ENCODE peak calls at places on chromosomes 12 and 14, in four cellular contexts. B is GM10248, J is GM12865, D is cardiac muscle cell. S is an unnamed sample.

GRCh38 chr12:49954863-49955830 is 4.6 kb downstream of the AQP2 start:
- DNase-seq in D (no peak), J (no peak), B (no peak), S (no peak)

GRCh38 chr14:71592361-71592760 is 339.9 kb upstream of the RGS6 start:
- DNase-seq in D (peak; percentile 52), J (no peak), B (no peak), S (no peak)

GRCh38 chr12:2963154-2963759 is 4.1 kb downstream of the TEAD4 start:
- DNase-seq in D (no peak), B (no peak), J (no peak), S (no peak)

GRCh38 chr14:104322531-104323466 is 184.4 kb downstream of the KIF26A start:
- DNase-seq in B (no peak), D (no peak), J (no peak), S (no peak)

GRCh38 chr14:87153391-87153790 is 839.6 kb downstream of the GALC start:
- DNase-seq in D (no peak), B (no peak), J (no peak), S (no peak)

GRCh38 chr12:116604883-116605641 is 45.9 kb downstream of the MAP1LC3B2 start:
- DNase-seq in B (no peak), D (no peak), J (no peak), S (no peak)

GRCh38 chr12:53004178-53004577 is 2.1 kb upstream of the EIF4B start:
- DNase-seq in J (no peak), D (no peak), B (no peak), S (no peak)

GRCh38 chr14:64910847-64911495 is 3.3 kb upstream of the CHURC1 start:
- DNase-seq in B (no peak), J (peak; percentile 12), D (peak; percentile 39), S (no peak)

GRCh38 chr12:2507811-2508210 is 287.0 kb upstream of the FKBP4 start:
- DNase-seq in B (no peak), J (no peak), D (no peak), S (no peak)

GRCh38 chr12:56153291-56154065 is 1.1 kb downstream of the MYL6B start:
- DNase-seq in B (no peak), D (no peak), J (no peak), S (no peak)

GRCh38 chr14:70955543-70956480 is 48.6 kb downstream of the PCNX1 start:
- DNase-seq in D (peak; percentile 45), J (peak; percentile 63), B (peak; percentile 13), S (no peak)

GRCh38 chr12:47894068-47894467 is 10.7 kb downstream of the VDR start:
- DNase-seq in J (peak; percentile 47), D (no peak), B (no peak), S (no peak)

GRCh38 chr12:9798008-9798619 is 29.2 kb upstream of the KLRF1 start:
- DNase-seq in B (peak; percentile 41), D (peak; percentile 76), J (peak; percentile 92), S (peak; percentile 32)

GRCh38 chr12:90253674-90254181 is 545.1 kb upstream of the ATP2B1 start:
- DNase-seq in J (peak; percentile 92), B (peak; percentile 50), D (peak; percentile 2), S (peak; percentile 37)

GRCh38 chr12:101793401-101793800 is 37.4 kb downstream of the GNPTAB start:
- DNase-seq in B (peak; percentile 22), D (no peak), J (peak; percentile 42), S (peak; percentile 33)

GRCh38 chr14:39956372-39956771 is 524.1 kb upstream of the FBXO33 start:
- DNase-seq in B (no peak), D (no peak), J (peak; percentile 37), S (no peak)
- TF ChIP-seq CTCF in B (no peak), D (no peak), J (peak; percentile 1), S (peak; percentile 16)

GRCh38 chr12:22018860-22019259 is 27.2 kb upstream of the CMAS start:
- DNase-seq in J (no peak), D (no peak), B (peak; percentile 10), S (no peak)
- TF ChIP-seq CTCF in J (peak; percentile 7), D (peak; percentile 38), B (peak; percentile 39), S (no peak)

DNA sequence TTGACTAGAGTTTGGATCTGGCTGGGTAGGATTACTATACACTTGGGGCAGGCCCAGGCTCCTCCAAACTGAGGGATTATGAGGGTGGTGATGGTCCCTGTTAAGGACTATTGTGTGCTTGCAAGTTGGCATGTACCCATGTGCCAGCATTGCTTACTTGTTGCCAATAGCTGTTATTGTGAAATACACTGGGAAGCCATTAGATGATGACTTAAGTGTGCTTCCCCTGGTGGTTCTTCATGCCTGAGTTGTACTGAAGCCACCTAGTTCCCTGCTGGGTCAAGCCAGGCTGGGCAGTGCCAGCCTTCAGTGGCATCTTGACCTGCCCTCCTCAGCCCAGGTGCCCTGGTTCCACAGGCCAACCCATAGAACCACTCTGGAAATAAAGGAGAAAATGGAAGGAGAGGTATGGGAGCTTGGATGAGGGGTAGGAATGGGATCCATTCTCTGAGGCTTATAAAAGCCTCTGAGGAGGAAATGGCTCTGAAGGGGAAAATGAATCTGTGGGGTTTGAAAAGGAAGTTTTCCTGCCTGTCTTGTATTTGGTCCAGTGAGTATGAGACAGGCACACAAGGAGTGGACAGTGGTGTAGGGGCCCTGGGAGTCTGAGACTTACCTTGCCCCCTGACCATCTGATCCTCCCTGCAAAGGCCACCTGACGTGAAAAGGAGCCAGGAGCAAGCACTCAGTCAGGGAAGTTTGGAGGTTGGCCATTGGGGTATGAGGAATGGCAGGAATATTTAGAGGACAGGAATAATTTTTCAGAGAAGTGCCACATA is 724 bp downstream of the LTB4R start:
- DNase-seq in D (no peak), J (no peak), B (no peak), S (no peak)
- TF ChIP-seq CTCF in D (no peak), J (no peak), B (no peak), S (no peak)

GRCh38 chr12:95605087-95605486 is 53.8 kb upstream of the USP44 start:
- DNase-seq in J (no peak), B (no peak), D (no peak), S (no peak)

GRCh38 chr12:95600567-95600966 is 49.3 kb upstream of the USP44 start:
- DNase-seq in D (no peak), J (no peak), B (no peak), S (no peak)

GRCh38 chr12:95599880-95600279 is 48.6 kb upstream of the USP44 start:
- DNase-seq in B (no peak), D (no peak), J (no peak), S (no peak)

GRCh38 chr12:95601626-95602025 is 50.4 kb upstream of the USP44 start:
- DNase-seq in B (no peak), D (no peak), J (no peak), S (no peak)

DNA sequence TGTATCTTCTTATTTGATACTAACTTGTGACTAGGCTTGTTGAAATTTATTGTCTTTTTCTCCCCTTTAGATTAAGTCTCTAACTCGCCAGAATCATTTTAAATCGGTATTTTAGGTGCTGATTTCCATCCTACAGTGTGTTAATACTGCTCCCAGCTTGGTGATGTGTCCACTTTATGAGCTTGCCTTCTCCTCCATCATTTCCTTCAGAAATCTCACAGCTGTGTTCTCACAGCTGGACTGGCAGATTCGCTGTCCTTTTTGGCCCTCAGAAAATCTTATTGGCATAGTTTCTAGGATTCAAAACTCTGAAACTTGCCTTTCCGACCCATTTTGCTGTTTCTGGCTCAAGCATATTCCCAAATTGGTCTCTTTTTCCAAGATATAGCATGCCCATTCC is 49.8 kb upstream of the USP44 start:
- DNase-seq in J (no peak), B (no peak), D (no peak), S (no peak)
- TF ChIP-seq CTCF in J (no peak), B (no peak), D (no peak), S (no peak)

DNA sequence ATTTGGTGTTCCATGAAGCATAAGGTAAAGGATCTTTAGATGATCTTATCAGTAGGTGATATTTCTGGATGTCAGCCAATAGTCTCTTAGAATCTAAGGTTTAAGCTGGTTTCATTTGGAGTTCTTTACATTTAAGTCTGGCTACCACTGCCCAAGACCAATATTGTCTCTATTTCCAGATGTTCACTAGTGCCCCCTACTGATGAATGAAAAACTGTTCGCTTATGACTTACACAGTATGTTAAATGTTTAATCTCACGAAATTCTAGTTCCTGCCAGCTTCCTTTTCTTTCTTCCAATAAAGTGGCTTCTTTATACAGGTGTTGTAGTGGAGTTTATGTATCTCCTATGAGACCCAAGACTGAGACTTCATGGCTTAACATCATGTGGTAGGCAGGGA is 31.8 kb upstream of the MIS18BP1 start:
- DNase-seq in B (no peak), D (no peak), J (no peak), S (no peak)
- TF ChIP-seq CTCF in B (no peak), D (peak; percentile 17), J (peak; percentile 7), S (no peak)

DNA sequence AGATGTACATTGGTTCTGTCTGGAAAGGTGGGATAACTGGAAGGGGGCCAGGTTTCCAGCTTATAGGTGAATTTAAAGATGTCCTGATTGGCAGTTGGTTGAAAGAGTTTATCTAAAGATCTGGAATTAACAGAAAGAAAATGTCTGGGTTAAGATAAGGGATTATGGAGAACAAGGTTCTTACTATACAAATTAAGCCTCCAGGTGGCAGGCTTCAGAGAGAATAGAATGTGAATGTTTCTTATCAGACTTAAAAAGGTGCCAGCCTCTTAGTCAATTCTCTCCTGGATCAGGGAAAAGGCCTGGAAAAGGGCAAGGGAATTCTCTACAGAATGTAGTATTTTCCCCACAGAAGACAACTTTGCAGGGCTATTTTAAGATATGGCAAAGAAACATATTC is 53.1 kb downstream of the CNTN1 start:
- DNase-seq in J (no peak), B (no peak), D (no peak), S (no peak)
- TF ChIP-seq CTCF in J (no peak), B (no peak), D (no peak), S (no peak)

DNA sequence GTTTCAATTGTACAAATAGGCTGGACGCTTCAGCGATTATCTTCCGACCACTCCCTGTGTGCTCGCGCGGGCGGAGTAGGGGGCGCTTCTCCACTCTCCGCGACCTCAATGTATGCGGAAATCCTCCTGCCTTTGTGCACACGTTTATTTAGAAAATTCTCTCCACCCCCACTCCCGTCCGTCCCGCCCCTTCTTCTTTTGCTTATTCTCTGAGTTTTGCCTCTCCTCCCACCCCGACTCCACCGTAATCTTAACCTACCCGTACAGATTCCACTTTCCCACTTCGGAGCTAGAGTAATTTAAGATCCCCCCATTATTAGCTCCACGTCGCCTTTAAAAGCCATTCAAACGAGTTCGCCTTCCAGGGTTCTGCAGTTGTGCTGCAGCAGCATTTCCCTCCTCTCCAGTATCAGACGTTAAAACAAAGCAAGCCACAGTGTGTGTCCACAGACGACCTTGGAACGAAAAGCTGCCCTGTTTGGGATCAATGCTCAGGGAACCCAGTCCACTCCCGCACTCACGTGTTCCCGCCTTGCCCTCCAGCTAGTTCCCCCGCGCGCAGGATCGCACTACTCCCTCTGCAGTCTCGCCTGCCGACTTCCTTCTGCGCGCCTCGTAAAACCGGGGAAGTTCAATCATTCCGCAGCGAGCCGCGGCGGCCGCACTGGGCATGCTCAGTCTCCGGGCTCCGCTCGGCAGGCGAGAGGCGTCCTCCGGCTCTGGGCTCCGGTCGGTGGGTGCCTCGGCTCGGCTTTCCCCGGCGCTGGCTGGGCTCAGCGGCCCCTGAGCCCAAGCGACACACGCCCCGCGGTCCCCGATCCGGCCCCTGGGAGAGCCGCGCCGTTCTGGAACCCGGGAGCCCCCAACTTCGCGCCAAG is at the start of gene ANO6:
- DNase-seq in B (peak; percentile 82), J (peak; percentile 93), D (peak; percentile 92), S (peak; percentile 83)
- TF ChIP-seq CTCF in B (peak; percentile 39), J (peak; percentile 42), D (peak; percentile 38), S (peak; percentile 53)

S was measured in GM13976.